ENCODE peak calls at places on chromosome 9, in four cellular contexts. H is WTC11, I is HepG2, P is endothelial cell of umbilical vein. W is an unnamed sample.

GRCh38 chr9:89313842-89314241 is 2.8 kb downstream of the CKS2 start:
- DNase-seq in H (no peak), I (no peak), P (no peak), W (no peak)

GRCh38 chr9:106677815-106678214 is 185.2 kb upstream of the ZNF462 start:
- DNase-seq in I (no peak), P (no peak), H (no peak), W (no peak)

GRCh38 chr9:101446732-101447131 is 11.2 kb upstream of the ALDOB start:
- DNase-seq in P (no peak), H (no peak), I (no peak), W (no peak)

GRCh38 chr9:132572921-132573320 is 9.5 kb upstream of the BARHL1 start:
- DNase-seq in I (no peak), H (no peak), P (no peak), W (no peak)

GRCh38 chr9:114124138-114124537 is 25.0 kb upstream of the KIF12 start:
- DNase-seq in H (no peak), P (no peak), I (no peak), W (no peak)

GRCh38 chr9:131289301-131290038 is at the start of gene PLPP7:
- DNase-seq in H (peak; percentile 75), I (peak; percentile 53), P (peak; percentile 15), W (no peak)

GRCh38 chr9:72991772-72992171 is 38.9 kb upstream of the ALDH1A1 start:
- DNase-seq in P (no peak), I (no peak), H (no peak), W (no peak)

GRCh38 chr9:135015986-135016640 is 71.4 kb upstream of the OLFM1 start:
- DNase-seq in P (no peak), I (no peak), H (no peak), W (no peak)

GRCh38 chr9:116313638-116314037 is 160.0 kb downstream of the PAPPA start:
- DNase-seq in I (no peak), P (no peak), H (no peak), W (no peak)

GRCh38 chr9:99628843-99629242 is 192.8 kb upstream of the NR4A3 start:
- DNase-seq in P (no peak), H (no peak), I (no peak), W (no peak)

GRCh38 chr9:101027733-101028345 is 688 bp upstream of the PLPPR1 start:
- DNase-seq in P (no peak), I (peak; percentile 67), H (no peak), W (no peak)

GRCh38 chr9:33250458-33250995 is 10.6 kb downstream of the SPINK4 start:
- DNase-seq in I (no peak), P (no peak), H (no peak), W (no peak)

GRCh38 chr9:16138961-16139441 is 586.2 kb downstream of the CCDC171 start:
- DNase-seq in H (no peak), P (no peak), I (no peak), W (no peak)
- TF ChIP-seq JUN in H (no peak), P (no peak), I (no peak), W (no peak)

DNA sequence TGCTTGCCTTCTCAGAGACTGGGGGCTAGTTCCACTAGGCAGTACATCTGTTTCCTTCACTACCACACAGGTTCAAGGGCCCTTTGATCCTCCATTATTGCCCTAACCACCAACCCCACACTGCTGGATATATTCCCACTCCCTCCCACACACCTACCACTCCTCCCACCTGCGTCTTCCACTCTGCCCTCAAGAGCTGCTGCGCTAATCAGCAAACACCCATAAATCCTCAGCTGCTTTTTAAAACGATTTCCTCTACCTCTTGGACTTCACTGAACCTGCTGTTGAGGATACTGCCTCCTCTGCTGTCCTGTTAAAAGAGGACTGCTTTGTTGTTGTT is 120.9 kb downstream of the MAPKAP1 start:
- DNase-seq in I (no peak), H (no peak), P (no peak), W (no peak)
- TF ChIP-seq JUN in I (no peak), H (no peak), P (no peak), W (no peak)

DNA sequence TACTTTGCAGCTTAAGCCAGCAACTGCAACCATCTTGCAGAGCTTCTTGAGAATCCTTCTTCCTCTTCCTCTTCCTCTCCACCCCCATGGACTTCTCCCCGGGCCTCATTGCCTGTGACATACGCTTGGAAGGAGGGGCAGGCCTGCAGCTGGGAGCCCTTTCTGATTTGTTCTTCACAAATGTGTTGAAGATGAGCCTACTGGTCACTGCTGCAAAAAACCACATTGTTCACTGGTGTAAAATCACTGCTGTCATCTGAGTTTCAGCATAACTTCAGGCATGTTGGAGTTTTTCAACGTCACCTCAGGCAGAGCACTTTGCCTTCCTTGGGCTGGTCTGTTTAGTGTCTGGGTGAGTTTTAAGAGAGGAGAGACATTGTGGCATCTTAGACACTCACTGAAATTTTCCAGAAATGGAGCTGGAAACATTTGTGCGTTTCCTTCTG is 7.9 kb downstream of the TJP2 start:
- DNase-seq in I (no peak), H (no peak), P (peak; percentile 29), W (no peak)
- TF ChIP-seq JUN in I (no peak), H (no peak), P (no peak), W (no peak)

DNA sequence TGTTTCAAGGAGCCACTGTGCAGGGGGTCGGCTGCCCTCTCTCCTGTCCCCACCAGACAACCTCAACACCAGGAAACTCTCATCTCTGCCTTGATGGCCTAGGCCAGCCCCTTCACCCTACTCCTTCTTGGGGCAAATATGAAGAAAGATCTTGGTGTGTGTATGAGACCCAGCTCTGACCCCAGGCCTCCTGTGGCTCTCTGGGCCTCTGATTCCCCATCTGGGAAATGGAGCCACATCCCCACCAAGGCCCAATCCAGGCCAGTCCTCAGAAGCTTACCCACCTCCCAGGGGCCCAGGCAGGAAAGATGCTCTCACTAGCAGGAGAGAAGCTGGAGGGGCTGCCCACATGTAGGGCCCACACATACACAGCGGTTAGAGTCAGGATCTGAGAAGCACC is 38.9 kb downstream of the BICD2 start:
- DNase-seq in H (no peak), P (no peak), I (no peak), W (no peak)
- TF ChIP-seq JUN in H (no peak), P (no peak), I (no peak), W (no peak)